ENCODE peak calls at places on chromosomes 3 and 15, in ten cellular contexts. I, R, B, D, K, Z, U, S, O and M are unnamed samples.

GRCh38 chr15:69535101-69535638 is 82.6 kb downstream of the RPLP1 start:
- DNase-seq in I (peak), R (no peak), B (no peak), D (no peak), K (no peak), Z (no peak), U (no peak), S (peak), O (no peak), M (no peak)

GRCh38 chr15:68550498-68551295 is 28.1 kb upstream of the CORO2B start:
- DNase-seq in I (peak), R (peak), B (peak), D (peak), K (no peak), Z (peak), U (peak), S (peak), O (peak), M (peak)

GRCh38 chr15:60374628-60375081 is 23.1 kb downstream of the ANXA2 start:
- DNase-seq in I (peak), R (no peak), B (no peak), D (peak), K (no peak), Z (no peak), U (no peak), S (no peak), O (no peak), M (no peak)

GRCh38 chr3:122858373-122858772 is 63.5 kb downstream of the SLC49A4 start:
- DNase-seq in I (peak), R (no peak), B (no peak), D (peak), K (no peak), Z (peak), U (no peak), S (no peak), O (no peak), M (no peak)

GRCh38 chr15:81449836-81450474 is 75.9 kb upstream of the TMC3 start:
- DNase-seq in I (no peak), R (no peak), B (no peak), D (no peak), K (no peak), Z (no peak), U (no peak), S (no peak), O (no peak), M (no peak)

GRCh38 chr15:51229907-51230328 is 108.5 kb downstream of the CYP19A1 start:
- DNase-seq in I (peak), R (no peak), B (no peak), D (no peak), K (no peak), Z (no peak), U (no peak), S (no peak), O (no peak), M (peak)

GRCh38 chr3:60417590-60417989 is 833.7 kb downstream of the FHIT start:
- DNase-seq in I (no peak), R (no peak), B (no peak), D (no peak), K (no peak), Z (no peak), U (no peak), S (no peak), O (no peak), M (no peak)

GRCh38 chr15:42373936-42374335 is 14.6 kb downstream of the CAPN3 start:
- DNase-seq in I (no peak), R (no peak), B (no peak), D (no peak), K (no peak), Z (no peak), U (no peak), S (no peak), O (no peak), M (no peak)

GRCh38 chr15:98596131-98596530 is 52.2 kb upstream of the IGF1R start:
- DNase-seq in I (no peak), R (no peak), B (no peak), D (no peak), K (no peak), Z (no peak), U (no peak), S (no peak), O (no peak), M (no peak)

GRCh38 chr15:91021516-91022074 is 799 bp downstream of the VPS33B start:
- DNase-seq in I (peak), R (no peak), B (no peak), D (peak), K (no peak), Z (no peak), U (no peak), S (no peak), O (no peak), M (no peak)

GRCh38 chr3:116939091-116939490 is 229.5 kb downstream of the TUSC7 start:
- DNase-seq in I (no peak), R (no peak), B (no peak), D (no peak), K (no peak), Z (no peak), U (no peak), S (no peak), O (no peak), M (no peak)

GRCh38 chr3:184970186-184970585 is 158.2 kb downstream of the VPS8 start:
- DNase-seq in I (no peak), R (no peak), B (no peak), D (no peak), K (no peak), Z (no peak), U (no peak), S (no peak), O (no peak), M (no peak)

GRCh38 chr3:110296885-110297284 is 774.7 kb upstream of the NECTIN3 start:
- DNase-seq in I (peak), R (no peak), B (no peak), D (no peak), K (no peak), Z (no peak), U (no peak), S (no peak), O (no peak), M (no peak)

GRCh38 chr15:85854345-85855097 is 59.8 kb upstream of the KLHL25 start:
- DNase-seq in I (peak), R (peak), B (peak), D (peak), K (no peak), Z (peak), U (peak), S (peak), O (peak), M (peak)

GRCh38 chr3:195455789-195456188 is 13.0 kb upstream of the ACAP2 start:
- DNase-seq in I (no peak), R (no peak), B (no peak), D (no peak), K (no peak), Z (no peak), U (no peak), S (no peak), O (no peak), M (no peak)

GRCh38 chr3:11306815-11307589 is 34.8 kb downstream of the ATG7 start:
- DNase-seq in I (peak), R (peak), B (no peak), D (no peak), K (no peak), Z (peak), U (peak), S (peak), O (no peak), M (no peak)

GRCh38 chr3:5585085-5585484 is 397.6 kb downstream of the EDEM1 start:
- DNase-seq in I (no peak), R (no peak), B (no peak), D (no peak), K (no peak), Z (no peak), U (no peak), S (no peak), O (no peak), M (no peak)

GRCh38 chr3:50675179-50676030 is 678 bp downstream of the DOCK3 start:
- DNase-seq in I (no peak), R (peak), B (peak), D (peak), K (no peak), Z (no peak), U (peak), S (peak), O (peak), M (peak)

GRCh38 chr15:58698887-58699641 is 50.4 kb downstream of the ADAM10 start:
- DNase-seq in I (peak), R (no peak), B (no peak), D (no peak), K (no peak), Z (peak), U (no peak), S (peak), O (no peak), M (no peak)

GRCh38 chr3:7638103-7638502 is 777.2 kb downstream of the GRM7 start:
- DNase-seq in I (no peak), R (no peak), B (no peak), D (no peak), K (no peak), Z (no peak), U (no peak), S (no peak), O (no peak), M (no peak)

GRCh38 chr3:141246224-141246957 is 14.8 kb downstream of the PXYLP1 start:
- DNase-seq in I (no peak), R (no peak), B (no peak), D (no peak), K (no peak), Z (no peak), U (no peak), S (no peak), O (no peak), M (no peak)

GRCh38 chr3:143699351-143699750 is 148.9 kb downstream of the SLC9A9 start:
- DNase-seq in I (no peak), R (no peak), B (no peak), D (no peak), K (no peak), Z (no peak), U (no peak), S (no peak), O (no peak), M (no peak)

GRCh38 chr3:187713504-187713903 is 11.1 kb upstream of the RTP2 start:
- DNase-seq in I (peak), R (peak), B (peak), D (no peak), K (no peak), Z (peak), U (no peak), S (peak), O (no peak), M (peak)

GRCh38 chr15:68781766-68782588 is 38.7 kb downstream of the ANP32A start:
- DNase-seq in I (no peak), R (no peak), B (no peak), D (no peak), K (no peak), Z (no peak), U (peak), S (no peak), O (peak), M (no peak)

GRCh38 chr3:112699436-112699978 is 58.6 kb upstream of the CCDC80 start:
- DNase-seq in I (peak), R (no peak), B (no peak), D (no peak), K (no peak), Z (no peak), U (no peak), S (no peak), O (no peak), M (peak)

GRCh38 chr3:118817748-118818165 is 216.9 kb downstream of the IGSF11 start:
- DNase-seq in I (peak), R (no peak), B (peak), D (peak), K (no peak), Z (peak), U (peak), S (no peak), O (peak), M (peak)

GRCh38 chr3:124467980-124468902 is 262.0 kb upstream of the UMPS start:
- DNase-seq in I (peak), R (no peak), B (no peak), D (peak), K (no peak), Z (peak), U (peak), S (no peak), O (peak), M (peak)

GRCh38 chr3:30073040-30073439 is 533.4 kb upstream of the TGFBR2 start:
- DNase-seq in I (no peak), R (no peak), B (no peak), D (no peak), K (no peak), Z (no peak), U (no peak), S (no peak), O (no peak), M (no peak)

GRCh38 chr3:45020534-45020933 is 5.6 kb upstream of the CLEC3B start:
- DNase-seq in I (no peak), R (no peak), B (no peak), D (no peak), K (no peak), Z (peak), U (no peak), S (no peak), O (no peak), M (no peak)

GRCh38 chr3:72938471-72939265 is 50.8 kb downstream of the GXYLT2 start:
- DNase-seq in I (peak), R (peak), B (peak), D (peak), K (no peak), Z (peak), U (peak), S (peak), O (peak), M (peak)

GRCh38 chr3:100396967-100397366 is 3.9 kb downstream of the TOMM70 start:
- DNase-seq in I (no peak), R (no peak), B (no peak), D (no peak), K (no peak), Z (no peak), U (no peak), S (no peak), O (no peak), M (no peak)

GRCh38 chr15:36517758-36518157 is 61.7 kb upstream of the CDIN1 start:
- DNase-seq in I (no peak), R (no peak), B (no peak), D (no peak), K (no peak), Z (no peak), U (no peak), S (no peak), O (no peak), M (no peak)

GRCh38 chr3:128170866-128171516 is 17.7 kb downstream of the EEFSEC start:
- DNase-seq in I (peak), R (no peak), B (no peak), D (peak), K (no peak), Z (no peak), U (no peak), S (no peak), O (peak), M (no peak)